ENCODE peak calls at places on chromosome X, in five cellular contexts. S, C, N, M and T are unnamed samples.
A peak's percentile ranks its signal among the peaks of the same experiment; 100 is the strongest.

GRCh38 chrX:133523094-133523493 is 107.8 kb upstream of the GPC4 start:
- DNase-seq in C (no peak), S (no peak), M (no peak), N (no peak), T (no peak)

GRCh38 chrX:74147439-74147838 is 156.5 kb upstream of the ZCCHC13 start:
- DNase-seq in C (no peak), S (no peak), M (no peak), N (no peak), T (no peak)

GRCh38 chrX:129496625-129497024 is 26.7 kb downstream of the SMARCA1 start:
- DNase-seq in M (no peak), S (no peak), N (no peak), C (no peak), T (no peak)

GRCh38 chrX:71636438-71637252 is 18.3 kb upstream of the CXCR3 start:
- DNase-seq in N (no peak), M (no peak), S (peak; percentile 47), C (no peak), T (no peak)

GRCh38 chrX:7159132-7159861 is 11.3 kb upstream of the PUDP start:
- DNase-seq in S (no peak), N (no peak), C (peak; percentile 17), M (no peak), T (no peak)

GRCh38 chrX:10574663-10575062 is 45.7 kb downstream of the MID1 start:
- DNase-seq in M (no peak), S (no peak), N (no peak), C (peak; percentile 43), T (no peak)

GRCh38 chrX:155957843-155958242 is 39.7 kb upstream of the IL9R start:
- DNase-seq in N (no peak), M (no peak), C (no peak), S (no peak), T (no peak)

GRCh38 chrX:23694606-23695005 is 27.3 kb downstream of the PRDX4 start:
- DNase-seq in S (peak; percentile 17), C (peak; percentile 66), M (no peak), N (peak; percentile 23), T (no peak)

GRCh38 chrX:119760026-119760902 is 1.9 kb downstream of the SOWAHD start:
- DNase-seq in M (no peak), N (no peak), C (no peak), S (no peak), T (no peak)

GRCh38 chrX:24846551-24847170 is 152.9 kb downstream of the POLA1 start:
- DNase-seq in M (no peak), S (no peak), C (peak; percentile 71), N (no peak), T (no peak)

GRCh38 chrX:115650449-115650848 is 89.5 kb downstream of the PLS3 start:
- DNase-seq in N (peak; percentile 11), S (no peak), C (peak; percentile 14), M (no peak), T (no peak)

GRCh38 chrX:49172280-49172780 is 632 bp downstream of the PLP2 start:
- DNase-seq in S (peak; percentile 53), M (peak; percentile 92), C (peak; percentile 35), N (no peak), T (no peak)

GRCh38 chrX:109911046-109911445 is 91.9 kb upstream of the TMEM164 start:
- DNase-seq in M (no peak), N (no peak), S (no peak), C (peak; percentile 22), T (no peak)

GRCh38 chrX:119045884-119046283 is 26.9 kb upstream of the CT47C1 start:
- DNase-seq in C (no peak), S (no peak), N (no peak), M (no peak), T (no peak)

GRCh38 chrX:37830371-37830770 is 17.0 kb downstream of the DYNLT3 start:
- DNase-seq in N (no peak), M (no peak), S (no peak), C (no peak), T (no peak)

GRCh38 chrX:30822719-30823118 is 66.3 kb downstream of the TAB3 start:
- DNase-seq in N (no peak), C (no peak), M (no peak), S (no peak), T (no peak)

GRCh38 chrX:106249706-106250379 is 81.7 kb downstream of the PWWP3B start:
- DNase-seq in C (peak; percentile 58), N (no peak), M (no peak), S (no peak), T (no peak)

GRCh38 chrX:2488621-2489285 is 12.0 kb downstream of the DHRSX start:
- DNase-seq in N (no peak), S (no peak), M (no peak), C (no peak), T (no peak)

GRCh38 chrX:109954955-109955354 is 48.0 kb upstream of the TMEM164 start:
- DNase-seq in C (no peak), M (no peak), S (no peak), N (no peak), T (no peak)

GRCh38 chrX:123833387-123833786 is 26.5 kb upstream of the XIAP start:
- DNase-seq in S (peak; percentile 57), N (no peak), C (peak; percentile 55), M (no peak), T (peak; percentile 13)

GRCh38 chrX:123851010-123851409 is 8.8 kb upstream of the XIAP start:
- DNase-seq in C (no peak), N (no peak), S (no peak), M (no peak), T (no peak)

GRCh38 chrX:115413246-115413878 is 123.8 kb downstream of the LUZP4 start:
- DNase-seq in N (no peak), S (no peak), C (no peak), M (no peak), T (no peak)

GRCh38 chrX:114782925-114783324 is 199.0 kb downstream of the HTR2C start:
- DNase-seq in N (no peak), C (no peak), S (no peak), M (no peak), T (no peak)

GRCh38 chrX:134764202-134764785 is 106.0 kb upstream of the PLAC1 start:
- DNase-seq in S (peak; percentile 15), C (peak; percentile 25), M (no peak), N (no peak), T (peak; percentile 39)

GRCh38 chrX:41445171-41445570 is 2.0 kb upstream of the NYX start:
- DNase-seq in S (no peak), N (no peak), C (no peak), M (no peak), T (no peak)

GRCh38 chrX:151902813-151903591 is 9.7 kb upstream of the MAGEA4 start:
- DNase-seq in S (no peak), M (no peak), C (peak; percentile 83), N (no peak), T (no peak)

GRCh38 chrX:40169193-40170086 is 71.7 kb upstream of the BCOR start:
- DNase-seq in S (peak; percentile 76), C (peak; percentile 83), M (peak; percentile 71), N (peak; percentile 88), T (no peak)
- H3K4me1 ChIP-seq in S (peaks cover 50% of the 10 kb centered on the region), C (peaks cover 59% of the 10 kb centered on the region), M (peaks cover 3% of the 10 kb centered on the region), N (peaks cover 7% of the 10 kb centered on the region), T (peaks cover 5% of the 10 kb centered on the region)

DNA sequence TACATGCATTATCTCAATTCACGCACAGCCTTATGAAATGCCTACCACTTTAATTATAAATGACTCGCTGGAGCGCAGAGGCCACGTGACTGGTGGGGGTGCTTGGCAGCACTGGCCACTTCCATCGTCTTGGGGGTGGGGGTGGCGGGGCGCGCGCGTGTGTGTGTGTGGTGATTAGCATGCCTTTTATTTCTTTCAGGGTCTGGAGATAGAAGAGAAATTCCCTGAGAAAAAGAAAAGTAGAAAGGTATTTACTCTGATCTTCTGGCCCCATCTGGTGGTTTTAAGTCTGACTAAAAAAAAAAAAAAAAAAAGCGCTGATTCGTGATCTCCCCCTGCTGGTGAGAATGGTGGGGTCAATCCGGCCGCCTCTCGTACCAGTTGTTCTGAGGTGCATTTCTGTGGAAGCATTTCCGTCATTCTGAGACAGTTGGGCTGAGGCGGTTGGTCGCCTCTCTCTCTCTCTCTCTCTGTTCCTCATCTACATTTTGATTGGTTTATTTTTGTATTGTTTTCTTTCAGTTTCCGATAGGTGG is at the start of gene CCNB3:
- DNase-seq in C (peak; percentile 85), N (peak; percentile 48), M (peak; percentile 82), S (peak; percentile 77), T (no peak)
- H3K4me3 ChIP-seq in C (no peak within 1 kb of the TSS), N (no peak within 1 kb of the TSS), M (peak within 1 kb of the TSS; percentile 16), S (peak within 1 kb of the TSS; percentile 24), T (no peak within 1 kb of the TSS)

GRCh38 chrX:108396188-108396885 is 41.9 kb downstream of the COL4A6 start:
- DNase-seq in S (no peak), C (no peak), N (peak; percentile 25), M (no peak), T (no peak)
- H3K4me1 ChIP-seq in S (no peaks in the 10 kb centered on the region), C (peaks cover 30% of the 10 kb centered on the region), N (no peaks in the 10 kb centered on the region), M (no peaks in the 10 kb centered on the region), T (peaks cover 3% of the 10 kb centered on the region)

GRCh38 chrX:45743081-45743533 is 542.4 kb upstream of the DIPK2B start:
- DNase-seq in C (no peak), N (no peak), S (no peak), M (no peak), T (no peak)
- H3K4me3 ChIP-seq in C (no peak overlapping the region), N (no peak overlapping the region), S (no peak overlapping the region), M (no peak overlapping the region), T (no peak overlapping the region)

GRCh38 chrX:44913656-44914531 is 40.9 kb downstream of the KDM6A start:
- DNase-seq in M (no peak), C (no peak), N (no peak), S (no peak), T (no peak)
- H3K4me1 ChIP-seq in M (peaks cover 17% of the 10 kb centered on the region), C (peaks cover 17% of the 10 kb centered on the region), N (no peaks in the 10 kb centered on the region), S (peaks cover 44% of the 10 kb centered on the region), T (no peaks in the 10 kb centered on the region)